ENCODE peak calls at places on chromosome 20, in five cellular contexts. C, X, B, I and G are unnamed samples.

GRCh38 chr20:44601801-44602204 is 19.4 kb downstream of the PKIG start:
- DNase-seq in C (no peak), B (no peak), X (peak), I (no peak), G (peak)

GRCh38 chr20:63706027-63706695 is 1.6 kb downstream of the ARFRP1 start:
- DNase-seq in X (no peak), C (no peak), I (no peak), B (no peak), G (no peak)

GRCh38 chr20:63522981-63523611 is 2.5 kb downstream of the PPDPF start:
- DNase-seq in B (no peak), I (no peak), X (no peak), C (no peak), G (no peak)

GRCh38 chr20:46701556-46701955 is 7.9 kb upstream of the SLC2A10 start:
- DNase-seq in I (no peak), B (no peak), C (no peak), X (no peak), G (no peak)

GRCh38 chr20:62025832-62026563 is 39.7 kb downstream of the TAF4 start:
- DNase-seq in X (peak), C (no peak), I (no peak), B (no peak), G (peak)

GRCh38 chr20:5080384-5080877 is 39.3 kb downstream of the PCNA start:
- DNase-seq in X (peak), C (no peak), I (no peak), B (no peak), G (peak)

GRCh38 chr20:40019510-40019909 is 669.5 kb downstream of the MAFB start:
- DNase-seq in B (no peak), C (no peak), X (no peak), I (no peak), G (no peak)

GRCh38 chr20:5410450-5410849 is 93.7 kb upstream of the PROKR2 start:
- DNase-seq in C (no peak), X (no peak), I (no peak), B (no peak), G (no peak)

GRCh38 chr20:14721926-14722325 is 384.5 kb upstream of the FLRT3 start:
- DNase-seq in C (no peak), X (no peak), B (no peak), I (no peak), G (no peak)

GRCh38 chr20:57659789-57660509 is 39.7 kb upstream of the ZBP1 start:
- DNase-seq in X (no peak), B (no peak), I (peak), C (no peak), G (no peak)

GRCh38 chr20:62052336-62052841 is 13.3 kb downstream of the TAF4 start:
- DNase-seq in I (no peak), C (no peak), B (no peak), X (no peak), G (no peak)

DNA sequence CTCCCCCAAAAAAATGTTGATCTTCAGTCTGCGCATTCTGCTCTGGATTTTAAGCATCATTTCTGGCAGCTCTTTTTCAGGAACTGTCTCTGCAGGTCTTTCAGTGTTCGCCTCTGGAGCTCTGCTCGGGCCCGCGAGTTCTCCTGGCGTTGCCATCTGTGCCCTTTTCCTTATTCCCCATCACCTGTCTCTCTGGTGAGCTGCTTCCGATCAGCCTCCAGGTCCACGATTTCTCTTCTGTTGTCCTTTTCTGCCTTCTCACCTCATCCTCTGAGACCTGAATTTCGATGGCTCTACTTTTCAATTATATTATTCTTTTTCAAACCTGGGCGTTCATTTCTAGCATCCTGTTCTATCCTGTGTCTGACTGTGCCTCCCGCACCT is 590 bp upstream of the MAP1LC3A start:
- DNase-seq in X (no peak), C (no peak), B (no peak), I (no peak), G (no peak)
- H4K91ac ChIP-seq in X (peak), C (no peak), B (no peak), I (no peak), G (peak)

GRCh38 chr20:18566892-18567738 is at the start of gene SMIM26:
- DNase-seq in B (peak), I (peak), C (peak), X (peak), G (peak)
- H2BK120ac ChIP-seq in B (no peak), I (no peak), C (no peak), X (peak), G (no peak)

GRCh38 chr20:35615667-35616464 is at the start of gene SPAG4:
- DNase-seq in I (peak), B (peak), X (peak), C (peak), G (peak)
- H4K8ac ChIP-seq in I (peak), B (no peak), X (peak), C (no peak), G (peak)

GRCh38 chr20:54220722-54221121 is 12.8 kb downstream of the PFDN4 start:
- DNase-seq in B (no peak), C (no peak), I (no peak), X (no peak), G (no peak)

GRCh38 chr20:54223751-54224150 is 15.9 kb downstream of the PFDN4 start:
- DNase-seq in I (no peak), B (no peak), C (no peak), X (no peak), G (no peak)

GRCh38 chr20:54221383-54221782 is 13.5 kb downstream of the PFDN4 start:
- DNase-seq in X (no peak), B (no peak), C (no peak), I (no peak), G (no peak)

GRCh38 chr20:54221996-54222890 is 14.4 kb downstream of the PFDN4 start:
- DNase-seq in I (no peak), B (no peak), C (no peak), X (no peak), G (no peak)

GRCh38 chr20:54223285-54223684 is 15.4 kb downstream of the PFDN4 start:
- DNase-seq in C (no peak), B (no peak), X (no peak), I (no peak), G (no peak)
- H4K91ac ChIP-seq in C (no peak), B (no peak), X (no peak), I (no peak), G (no peak)